ENCODE peak calls at places on chromosomes 7 and 10, in ten cellular contexts. R is fibroblast of villous mesenchyme; A is SK-N-MC; W is heart right ventricle; U is stimulated activated CD4-positive, alpha-beta T cell treated with anti-CD3 and anti-CD28 coated beads, Interleukin-12 subunit alpha, Interleukin-12 subunit beta, amount 100 ng/mL, for 4 hours; S is Kasumi-1; J is uterus; Z is HAP-1; E is type B pancreatic cell; V is GM19239. C is an unnamed sample.

GRCh38 chr7:144437370-144438191 is 34.1 kb upstream of the NOBOX start:
- DNase-seq in R (peak), A (peak), W (peak), U (peak), S (peak), J (peak), Z (peak), E (no peak), V (no peak), C (peak)

GRCh38 chr7:107394831-107395230 is 75.0 kb upstream of the GPR22 start:
- DNase-seq in R (peak), A (no peak), W (no peak), U (no peak), S (no peak), J (no peak), Z (no peak), E (no peak), V (no peak), C (no peak)

GRCh38 chr10:8758029-8758428 is 703.5 kb downstream of the GATA3 start:
- DNase-seq in R (no peak), A (no peak), W (no peak), U (no peak), S (no peak), J (no peak), Z (no peak), E (no peak), V (no peak), C (no peak)

GRCh38 chr10:49598986-49599385 is 11.1 kb upstream of the SLC18A3 start:
- DNase-seq in R (peak), A (no peak), W (no peak), U (no peak), S (no peak), J (no peak), Z (no peak), E (no peak), V (no peak), C (no peak)

GRCh38 chr10:132724436-132724835 is 61.5 kb downstream of the NKX6-2 start:
- DNase-seq in R (peak), A (no peak), W (no peak), U (no peak), S (no peak), J (no peak), Z (no peak), E (no peak), V (no peak), C (no peak)

GRCh38 chr10:100419911-100420449 is 42.8 kb upstream of the WNT8B start:
- DNase-seq in R (no peak), A (no peak), W (no peak), U (no peak), S (peak), J (no peak), Z (no peak), E (no peak), V (no peak), C (no peak)

GRCh38 chr7:3688842-3689241 is 387.8 kb downstream of the SDK1 start:
- DNase-seq in R (no peak), A (no peak), W (no peak), U (no peak), S (no peak), J (no peak), Z (no peak), E (no peak), V (no peak), C (no peak)

GRCh38 chr10:98402513-98402912 is 12.5 kb downstream of the PYROXD2 start:
- DNase-seq in R (no peak), A (no peak), W (no peak), U (no peak), S (no peak), J (no peak), Z (no peak), E (no peak), V (no peak), C (no peak)

GRCh38 chr7:28723336-28723735 is 234.8 kb downstream of the TRIL start:
- DNase-seq in R (no peak), A (no peak), W (no peak), U (no peak), S (no peak), J (no peak), Z (no peak), E (no peak), V (no peak), C (peak)

GRCh38 chr7:105267244-105267643 is 121.5 kb downstream of the SRPK2 start:
- DNase-seq in R (no peak), A (no peak), W (no peak), U (no peak), S (no peak), J (no peak), Z (no peak), E (no peak), V (no peak), C (no peak)

GRCh38 chr10:114479307-114479706 is 75.0 kb upstream of the AFAP1L2 start:
- DNase-seq in R (no peak), A (no peak), W (peak), U (no peak), S (no peak), J (peak), Z (no peak), E (no peak), V (no peak), C (no peak)

GRCh38 chr10:124267911-124268549 is 150.7 kb downstream of the OAT start:
- DNase-seq in R (no peak), A (no peak), W (no peak), U (no peak), S (no peak), J (no peak), Z (no peak), E (no peak), V (no peak), C (no peak)

GRCh38 chr7:30790391-30790790 is 19.2 kb downstream of the MINDY4 start:
- DNase-seq in R (no peak), A (no peak), W (no peak), U (no peak), S (no peak), J (no peak), Z (no peak), E (no peak), V (no peak), C (no peak)

C was measured in midbrain.